ENCODE peak calls at places on chromosomes 12 and 14, in nine cellular contexts. I, Q, C, F, A, K, R, G and P are unnamed samples.

GRCh38 chr12:112167728-112168525 is 42.6 kb downstream of the TRAFD1 start:
- DNase-seq in I (no peak), Q (no peak), C (no peak), F (no peak), A (no peak), K (no peak), R (no peak), G (no peak), P (no peak)

GRCh38 chr14:59627011-59627520 is 50.5 kb upstream of the CCDC175 start:
- DNase-seq in I (no peak), Q (no peak), C (no peak), F (no peak), A (no peak), K (no peak), R (no peak), G (no peak), P (no peak)

GRCh38 chr12:12333407-12333831 is 16.6 kb downstream of the MANSC1 start:
- DNase-seq in I (no peak), Q (no peak), C (no peak), F (no peak), A (no peak), K (no peak), R (no peak), G (no peak), P (no peak)

GRCh38 chr12:43208221-43208620 is 343.8 kb downstream of the ADAMTS20 start:
- DNase-seq in I (no peak), Q (no peak), C (no peak), F (no peak), A (no peak), K (no peak), R (no peak), G (no peak), P (no peak)

GRCh38 chr14:75315143-75315542 is 36.5 kb downstream of the FOS start:
- DNase-seq in I (no peak), Q (peak), C (no peak), F (no peak), A (no peak), K (no peak), R (no peak), G (no peak), P (no peak)

GRCh38 chr14:105415481-105416428 is 3.9 kb upstream of the MTA1 start:
- DNase-seq in I (no peak), Q (no peak), C (no peak), F (no peak), A (no peak), K (no peak), R (no peak), G (no peak), P (no peak)

GRCh38 chr12:1473418-1473817 is 121.0 kb downstream of the FBXL14 start:
- DNase-seq in I (peak), Q (no peak), C (no peak), F (no peak), A (no peak), K (peak), R (no peak), G (no peak), P (no peak)

GRCh38 chr12:96064966-96065365 is 29.6 kb upstream of the LTA4H start:
- DNase-seq in I (no peak), Q (no peak), C (no peak), F (no peak), A (no peak), K (no peak), R (no peak), G (no peak), P (no peak)

GRCh38 chr12:39846971-39847661 is 227.5 kb upstream of the ABCD2 start:
- DNase-seq in I (no peak), Q (peak), C (no peak), F (no peak), A (no peak), K (no peak), R (no peak), G (no peak), P (no peak)

GRCh38 chr12:126506426-126507182 is 1441.4 kb downstream of the AACS start:
- DNase-seq in I (no peak), Q (no peak), C (no peak), F (no peak), A (no peak), K (no peak), R (no peak), G (no peak), P (no peak)

GRCh38 chr12:64009321-64010068 is 165.0 kb downstream of the SRGAP1 start:
- DNase-seq in I (no peak), Q (no peak), C (no peak), F (no peak), A (no peak), K (no peak), R (no peak), G (no peak), P (no peak)

GRCh38 chr12:49092086-49092815 is 2.4 kb downstream of the DHH start:
- DNase-seq in I (peak), Q (no peak), C (no peak), F (peak), A (peak), K (peak), R (peak), G (no peak), P (no peak)

GRCh38 chr14:61695695-61696527 is 598 bp downstream of the HIF1A start:
- DNase-seq in I (peak), Q (no peak), C (no peak), F (peak), A (peak), K (peak), R (peak), G (peak), P (peak)

GRCh38 chr12:112419269-112420133 is 754 bp downstream of the PTPN11 start:
- DNase-seq in I (peak), Q (peak), C (no peak), F (no peak), A (peak), K (peak), R (peak), G (peak), P (peak)

GRCh38 chr14:89615421-89615820 is 198.4 kb upstream of the FOXN3 start:
- DNase-seq in I (peak), Q (no peak), C (no peak), F (peak), A (no peak), K (no peak), R (no peak), G (no peak), P (no peak)

GRCh38 chr12:4107436-4107878 is 166.1 kb upstream of the CCND2 start:
- DNase-seq in I (peak), Q (no peak), C (no peak), F (peak), A (no peak), K (peak), R (peak), G (peak), P (no peak)

GRCh38 chr12:109804820-109805761 is 28.1 kb downstream of the TRPV4 start:
- DNase-seq in I (peak), Q (peak), C (peak), F (peak), A (peak), K (peak), R (peak), G (peak), P (no peak)

GRCh38 chr12:67892289-67892688 is 97.0 kb upstream of the IFNG-AS1 start:
- DNase-seq in I (no peak), Q (no peak), C (no peak), F (no peak), A (no peak), K (no peak), R (no peak), G (no peak), P (no peak)

GRCh38 chr14:92863281-92863680 is 59.7 kb upstream of the CHGA start:
- DNase-seq in I (no peak), Q (no peak), C (no peak), F (peak), A (no peak), K (no peak), R (no peak), G (no peak), P (no peak)

GRCh38 chr14:36660736-36661505 is 739 bp upstream of the PAX9 start:
- DNase-seq in I (no peak), Q (no peak), C (no peak), F (peak), A (no peak), K (no peak), R (no peak), G (no peak), P (no peak)

GRCh38 chr12:55681142-55682077 is 26.3 kb downstream of the ITGA7 start:
- DNase-seq in I (peak), Q (peak), C (peak), F (no peak), A (peak), K (no peak), R (peak), G (peak), P (no peak)

GRCh38 chr12:92703777-92704176 is 988 bp downstream of the PLEKHG7 start:
- DNase-seq in I (no peak), Q (no peak), C (no peak), F (no peak), A (no peak), K (no peak), R (no peak), G (no peak), P (no peak)